ENCODE peak calls at places on chromosome 9, in four cellular contexts. Q, R, H and G are unnamed samples.

GRCh38 chr9:88684046-88684445 is 149.1 kb downstream of the NXNL2 start:
- DNase-seq in H (no peak), R (no peak), Q (no peak), G (no peak)

GRCh38 chr9:2709645-2710101 is 7.6 kb upstream of the KCNV2 start:
- DNase-seq in R (no peak), Q (no peak), H (no peak), G (no peak)

GRCh38 chr9:33236571-33236970 is 3.4 kb upstream of the SPINK4 start:
- DNase-seq in Q (no peak), H (no peak), R (no peak), G (no peak)

GRCh38 chr9:10855847-10856246 is 243.0 kb upstream of the PTPRD start:
- DNase-seq in H (no peak), R (no peak), Q (peak; percentile 9), G (no peak)

GRCh38 chr9:117413346-117414219 is 1.3 kb downstream of the ASTN2 start:
- DNase-seq in Q (peak; percentile 48), H (peak; percentile 61), R (peak; percentile 87), G (no peak)

GRCh38 chr9:35658894-35659220 is 765 bp downstream of the CCDC107 start:
- DNase-seq in Q (no peak), R (no peak), H (no peak), G (no peak)

GRCh38 chr9:69433426-69433825 is 108.4 kb downstream of the ENTREP1 start:
- DNase-seq in H (no peak), R (no peak), Q (no peak), G (no peak)

GRCh38 chr9:76358628-76359283 is 35.5 kb downstream of the RFK start:
- DNase-seq in Q (no peak), H (no peak), R (no peak), G (no peak)

GRCh38 chr9:27469583-27469982 is 54.5 kb upstream of the IFNK start:
- DNase-seq in H (no peak), Q (no peak), R (no peak), G (no peak)

GRCh38 chr9:81787747-81788632 is 98.6 kb upstream of the TLE1 start:
- DNase-seq in H (no peak), Q (no peak), R (no peak), G (peak; percentile 67)

GRCh38 chr9:136015656-136016055 is 54.5 kb upstream of the UBAC1 start:
- DNase-seq in H (peak; percentile 42), R (peak; percentile 33), Q (no peak), G (no peak)

GRCh38 chr9:90256345-90256744 is 386.3 kb downstream of the DIRAS2 start:
- DNase-seq in H (no peak), Q (no peak), R (no peak), G (no peak)

GRCh38 chr9:78218890-78219289 is 17.0 kb upstream of the CEP78 start:
- DNase-seq in H (no peak), Q (no peak), R (no peak), G (no peak)

GRCh38 chr9:104931256-104931655 is 3.3 kb upstream of the ABCA1 start:
- DNase-seq in Q (no peak), R (no peak), H (no peak), G (no peak)

GRCh38 chr9:69444021-69444420 is 119.0 kb downstream of the ENTREP1 start:
- DNase-seq in H (no peak), R (no peak), Q (no peak), G (no peak)

GRCh38 chr9:7408845-7409244 is 390.7 kb downstream of the DMAC1 start:
- DNase-seq in R (no peak), Q (no peak), H (peak; percentile 5), G (no peak)

GRCh38 chr9:76818271-76818670 is 54.0 kb downstream of the PCA3 start:
- DNase-seq in H (no peak), Q (no peak), R (peak; percentile 71), G (peak; percentile 92)

GRCh38 chr9:15873573-15874177 is 320.8 kb downstream of the CCDC171 start:
- DNase-seq in R (no peak), H (no peak), Q (peak; percentile 30), G (no peak)

GRCh38 chr9:15144567-15145174 is 162.3 kb downstream of the TTC39B start:
- DNase-seq in Q (no peak), R (no peak), H (no peak), G (no peak)

GRCh38 chr9:86766912-86767311 is 180.4 kb downstream of the GAS1 start:
- DNase-seq in R (no peak), H (no peak), Q (peak; percentile 23), G (peak; percentile 67)

GRCh38 chr9:6686396-6686795 is 40.9 kb upstream of the GLDC start:
- DNase-seq in R (no peak), Q (no peak), H (no peak), G (no peak)

GRCh38 chr9:77546391-77546790 is 101.7 kb downstream of the GNA14 start:
- DNase-seq in H (no peak), Q (no peak), R (no peak), G (no peak)

GRCh38 chr9:64773491-64773931 is 511.5 kb downstream of the FOXD4L5 start:
- DNase-seq in Q (peak; percentile 6), R (no peak), H (peak; percentile 71), G (peak; percentile 16)

GRCh38 chr9:17134843-17135577 is at the start of gene CNTLN:
- DNase-seq in H (peak; percentile 100), R (peak; percentile 97), Q (peak; percentile 83), G (peak; percentile 96)

GRCh38 chr9:9214052-9214451 is 1398.8 kb downstream of the PTPRD start:
- DNase-seq in H (no peak), R (no peak), Q (no peak), G (no peak)

GRCh38 chr9:93303806-93304573 is 120.1 kb downstream of the WNK2 start:
- DNase-seq in Q (no peak), H (no peak), R (peak; percentile 35), G (peak; percentile 36)

GRCh38 chr9:125337282-125337681 is 75.7 kb downstream of the GAPVD1 start:
- DNase-seq in Q (no peak), H (no peak), R (peak; percentile 46), G (no peak)

GRCh38 chr9:120692901-120693573 is 21.2 kb downstream of the MEGF9 start:
- DNase-seq in H (no peak), R (no peak), Q (no peak), G (no peak)

GRCh38 chr9:82495884-82496777 is 507.6 kb downstream of the SPATA31D1 start:
- DNase-seq in Q (no peak), R (no peak), H (peak; percentile 6), G (no peak)

GRCh38 chr9:104868687-104869404 is 59.1 kb downstream of the ABCA1 start:
- DNase-seq in R (peak; percentile 80), Q (peak; percentile 79), H (peak; percentile 62), G (peak; percentile 88)

GRCh38 chr9:19940808-19941207 is 152.0 kb upstream of the SLC24A2 start:
- DNase-seq in H (no peak), R (no peak), Q (no peak), G (no peak)

GRCh38 chr9:129498451-129499376 is 122.2 kb downstream of the C9orf50 start:
- DNase-seq in R (no peak), Q (no peak), H (no peak), G (peak; percentile 53)

GRCh38 chr9:83992407-83992806 is 11.8 kb downstream of the RMI1 start:
- DNase-seq in Q (no peak), H (no peak), R (no peak), G (no peak)

GRCh38 chr9:4861736-4862451 is 69.2 kb downstream of the RCL1 start:
- DNase-seq in H (no peak), R (no peak), Q (no peak), G (no peak)

GRCh38 chr9:134438204-134438788 is 112.0 kb downstream of the RXRA start:
- DNase-seq in R (peak; percentile 80), H (peak; percentile 79), Q (no peak), G (no peak)

GRCh38 chr9:134435527-134436355 is 109.5 kb downstream of the RXRA start:
- DNase-seq in R (no peak), Q (no peak), H (peak; percentile 50), G (no peak)

GRCh38 chr9:134436356-134436717 is 110.1 kb downstream of the RXRA start:
- DNase-seq in H (peak; percentile 62), R (no peak), Q (no peak), G (no peak)

GRCh38 chr9:134437417-134438203 is 111.4 kb downstream of the RXRA start:
- DNase-seq in Q (no peak), H (peak; percentile 82), R (no peak), G (no peak)

DNA sequence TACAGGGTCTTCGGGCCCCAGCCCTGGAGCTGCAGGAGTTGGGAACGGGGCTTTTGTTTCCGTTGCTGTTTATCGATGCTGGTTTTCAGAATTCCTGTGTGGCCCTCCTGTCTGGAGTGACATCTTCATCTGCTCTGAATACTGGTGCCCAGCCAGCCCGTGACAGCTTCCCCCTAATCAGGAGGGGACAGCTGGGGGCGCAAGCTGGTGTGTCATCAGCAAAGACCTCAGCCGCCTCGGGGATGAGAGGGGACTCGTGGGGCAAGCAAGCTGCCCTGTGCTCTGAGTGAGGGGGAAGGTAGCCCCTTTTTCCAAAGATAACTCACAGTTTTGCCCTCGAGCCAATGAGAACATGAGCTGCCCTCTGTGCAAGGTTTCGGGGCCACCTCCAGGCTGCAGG is 110.7 kb downstream of the RXRA start:
- DNase-seq in H (no peak), R (no peak), Q (no peak), G (no peak)
- H3K4me1 ChIP-seq in H (peaks cover 64% of the 10 kb centered on the region), R (no peaks in the 10 kb centered on the region), Q (peaks cover 25% of the 10 kb centered on the region), G (no peaks in the 10 kb centered on the region)

GRCh38 chr9:34374905-34375552 is 1.7 kb downstream of the MYORG start:
- DNase-seq in Q (no peak), R (peak; percentile 89), H (no peak), G (no peak)

GRCh38 chr9:34374339-34374738 is 2.4 kb downstream of the MYORG start:
- DNase-seq in Q (no peak), H (no peak), R (no peak), G (no peak)

GRCh38 chr9:34377402-34377741 is 674 bp upstream of the MYORG start:
- DNase-seq in Q (no peak), R (no peak), H (peak; percentile 44), G (peak; percentile 80)

GRCh38 chr9:34376596-34377401 is at the start of gene MYORG:
- DNase-seq in R (peak; percentile 100), Q (peak; percentile 76), H (peak; percentile 98), G (peak; percentile 96)

GRCh38 chr9:34375901-34376595 is 650 bp downstream of the MYORG start:
- DNase-seq in Q (peak; percentile 17), H (no peak), R (peak; percentile 90), G (peak; percentile 62)
- H3K27ac ChIP-seq in Q (no peak overlapping the region), H (peak overlapping the region; percentile 80), R (no peak overlapping the region), G (no peak overlapping the region)

GRCh38 chr9:131629827-131630205 is 84.5 kb downstream of the PRRT1B start:
- DNase-seq in R (no peak), H (no peak), Q (no peak), G (no peak)
- H3K4me3 ChIP-seq in R (no peak overlapping the region), H (no peak overlapping the region), Q (no peak overlapping the region), G (no peak overlapping the region)

DNA sequence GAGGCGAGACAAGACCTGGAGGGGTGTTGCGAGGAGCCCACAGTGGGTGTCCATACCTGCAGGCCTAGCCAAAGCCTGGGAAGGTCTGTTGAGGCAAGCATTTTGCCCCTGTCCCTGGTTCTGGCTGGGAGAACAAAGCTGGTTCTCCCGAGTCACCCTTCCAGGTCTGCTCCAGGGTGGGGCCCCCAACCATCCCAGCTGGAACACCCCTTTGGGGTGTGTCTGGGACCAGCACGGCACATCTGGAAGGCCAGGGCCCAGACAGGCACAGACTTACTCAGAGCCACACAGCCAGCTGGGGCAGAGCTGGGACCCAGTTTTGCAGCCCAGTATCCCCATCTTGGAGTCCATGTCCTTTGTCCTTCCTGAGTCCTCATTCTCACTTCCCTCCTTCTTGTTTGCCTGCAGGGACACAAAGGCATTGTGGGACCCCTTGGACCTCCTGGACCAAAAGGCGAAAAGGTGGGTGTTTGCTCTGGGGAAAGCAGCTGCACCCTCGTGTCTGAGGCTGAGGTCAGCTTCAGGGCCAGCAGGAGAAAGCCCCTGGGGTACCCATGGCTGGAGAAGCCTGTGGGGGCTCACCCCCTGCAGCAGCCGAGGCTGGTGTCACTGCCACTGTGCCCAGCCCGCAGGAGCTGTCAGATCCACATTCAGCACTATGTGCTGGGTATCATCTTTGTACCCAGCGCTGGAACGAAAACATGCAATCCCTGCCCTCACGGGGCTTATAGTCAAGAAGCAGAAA is 38.4 kb upstream of the ORM1 start:
- DNase-seq in Q (no peak), H (no peak), R (peak; percentile 40), G (peak; percentile 40)
- H3K4me1 ChIP-seq in Q (peaks cover 9% of the 10 kb centered on the region), H (no peaks in the 10 kb centered on the region), R (no peaks in the 10 kb centered on the region), G (no peaks in the 10 kb centered on the region)